ENCODE peak calls at places on chromosomes 1 and 21, in eight cellular contexts. E is astrocyte of the spinal cord, X is WERI-Rb-1, C is thoracic aorta, J is upper lobe of right lung, K is PC-9, G is bronchial epithelial cell, V is GM06990. N is an unnamed sample.

GRCh38 chr1:178864326-178864725 is 6.6 kb downstream of the ANGPTL1 start:
- DNase-seq in V (no peak), E (no peak), X (no peak), J (no peak), K (no peak), C (no peak), G (no peak), N (no peak)

GRCh38 chr1:21907079-21907418 is 30.1 kb downstream of the HSPG2 start:
- DNase-seq in E (no peak), C (no peak), X (no peak), K (no peak), G (no peak), V (no peak), J (no peak), N (no peak)

GRCh38 chr1:241007668-241008067 is 349.3 kb downstream of the RGS7 start:
- DNase-seq in J (peak; percentile 71), G (no peak), K (no peak), V (no peak), X (no peak), E (no peak), C (no peak), N (no peak)

GRCh38 chr1:19033926-19034680 is 77.6 kb upstream of the IFFO2 start:
- DNase-seq in C (no peak), E (peak; percentile 41), G (peak; percentile 97), X (no peak), V (no peak), J (peak; percentile 50), K (peak; percentile 66), N (no peak)

GRCh38 chr1:218584418-218585155 is 239.5 kb downstream of the TGFB2 start:
- DNase-seq in X (peak; percentile 11), V (no peak), G (peak; percentile 66), J (no peak), K (peak; percentile 17), C (no peak), E (peak; percentile 61), N (no peak)

GRCh38 chr1:21662426-21663250 is 6.5 kb downstream of the RAP1GAP start:
- DNase-seq in K (no peak), E (no peak), C (no peak), J (peak; percentile 32), V (no peak), X (no peak), G (no peak), N (no peak)

GRCh38 chr21:37780991-37781983 is 135.0 kb downstream of the KCNJ6 start:
- DNase-seq in G (no peak), K (no peak), J (no peak), X (no peak), C (no peak), E (no peak), V (no peak), N (no peak)

GRCh38 chr1:240612811-240613210 is 856 bp upstream of the GREM2 start:
- DNase-seq in J (no peak), V (no peak), G (no peak), K (no peak), C (no peak), E (no peak), X (no peak), N (no peak)

GRCh38 chr21:32132409-32132808 is 146.4 kb downstream of the MIS18A start:
- DNase-seq in J (no peak), K (no peak), C (no peak), E (no peak), V (no peak), G (no peak), X (no peak), N (no peak)

GRCh38 chr1:159141584-159142518 is 29.6 kb upstream of the CADM3 start:
- DNase-seq in J (no peak), C (no peak), V (no peak), X (no peak), E (peak; percentile 68), G (no peak), K (no peak), N (no peak)

GRCh38 chr1:106534612-106535011 is 521.9 kb upstream of the PRMT6 start:
- DNase-seq in G (peak; percentile 26), V (no peak), C (no peak), K (no peak), X (no peak), J (no peak), E (no peak), N (no peak)
- H3K4me3 ChIP-seq in G (no peak overlapping the region), V (no peak overlapping the region), C (no peak overlapping the region), K (no peak overlapping the region), X (no peak overlapping the region), J (no peak overlapping the region), E (no peak overlapping the region), N (no peak overlapping the region)

DNA sequence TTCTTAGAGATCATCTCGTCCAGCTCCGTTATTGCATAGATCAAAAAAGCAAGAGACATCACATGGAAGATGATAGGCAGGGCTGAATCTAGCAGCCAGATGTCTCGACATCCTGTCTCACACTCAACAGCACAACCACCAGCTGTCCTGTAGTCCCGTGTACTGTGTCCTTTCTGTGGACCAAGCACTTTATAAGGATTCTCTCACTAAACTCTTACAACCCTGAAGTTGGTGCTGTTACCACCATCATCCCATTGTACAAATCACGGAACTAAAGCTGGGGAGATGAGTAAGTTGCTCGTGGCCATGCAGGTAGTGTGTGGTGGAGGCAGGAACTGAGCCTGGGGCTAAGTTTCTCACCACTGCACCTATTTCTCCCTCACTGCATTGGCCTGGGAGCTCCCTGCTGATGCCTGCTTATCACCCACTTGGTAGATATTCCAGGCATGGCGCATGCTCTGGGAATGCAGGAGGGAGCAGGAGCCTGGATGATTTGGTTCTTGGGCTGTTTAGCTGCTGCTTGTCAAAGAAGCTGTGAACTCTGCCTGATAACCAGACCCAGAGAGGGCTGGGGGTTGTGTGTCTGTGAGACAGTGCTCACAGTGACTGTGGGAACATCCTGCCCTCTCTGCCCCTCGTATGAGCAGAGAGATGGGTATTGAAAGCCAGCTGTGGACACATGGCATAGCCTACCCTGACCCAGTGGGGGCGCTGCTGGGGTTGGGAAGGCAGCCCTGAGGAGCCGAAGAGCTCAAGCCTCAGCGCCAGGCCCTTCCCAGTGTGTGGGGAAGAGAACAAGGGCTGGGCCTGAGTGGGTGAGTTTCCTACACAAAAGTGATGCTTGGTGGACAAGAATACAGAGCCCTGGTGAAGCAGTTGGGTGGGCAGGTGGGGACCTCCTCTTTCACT is 13.6 kb downstream of the PPFIA4 start:
- DNase-seq in K (no peak), X (peak; percentile 89), J (no peak), E (no peak), G (no peak), C (no peak), V (no peak), N (no peak)
- TF ChIP-seq CTCF in K (peak; percentile 51), X (peak; percentile 94), J (no peak), E (peak; percentile 32), G (peak; percentile 31), C (no peak), V (peak; percentile 29), N (peak; percentile 4)

DNA sequence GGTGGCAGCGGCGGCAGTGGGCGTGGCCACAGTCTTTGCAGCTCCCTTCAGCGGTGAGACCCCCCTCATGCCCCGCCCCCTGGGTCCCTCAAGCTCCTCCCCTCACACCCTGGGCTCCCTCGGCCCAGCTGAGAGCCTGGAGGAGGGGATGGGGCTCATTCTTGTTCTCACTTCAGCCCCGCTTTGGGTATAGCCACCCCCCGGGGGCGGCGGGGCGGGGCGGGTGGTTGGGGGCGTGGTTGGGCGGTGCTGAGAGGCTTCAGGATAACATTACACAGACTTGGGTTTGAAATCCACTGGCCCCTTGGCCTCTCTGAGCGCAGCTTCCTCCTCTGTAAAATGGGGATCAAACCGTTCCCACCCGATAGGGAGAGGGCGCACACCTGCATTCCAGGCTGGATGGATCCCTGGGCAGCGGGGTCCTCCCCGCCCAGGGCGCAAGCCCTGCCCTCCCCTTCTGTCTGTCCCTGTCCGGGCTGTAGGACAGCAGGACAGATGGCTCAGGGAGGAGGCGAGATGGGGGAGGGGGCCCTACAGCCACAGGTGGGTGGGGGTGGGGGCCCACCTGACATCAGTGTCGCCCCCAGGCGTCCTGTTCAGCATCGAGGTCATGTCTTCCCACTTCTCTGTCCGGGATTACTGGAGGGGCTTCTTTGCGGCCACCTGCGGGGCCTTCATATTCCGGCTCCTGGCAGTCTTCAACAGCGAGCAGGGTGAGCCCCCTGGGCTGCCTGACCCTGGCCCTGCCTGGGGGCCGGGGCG is 5.1 kb downstream of the CLCNKA start:
- DNase-seq in X (no peak), E (peak; percentile 24), V (no peak), G (no peak), J (no peak), K (no peak), C (no peak), N (no peak)
- H3K4me3 ChIP-seq in X (no peak overlapping the region), E (no peak overlapping the region), V (no peak overlapping the region), G (no peak overlapping the region), J (peak overlapping the region; percentile 22), K (no peak overlapping the region), C (peak overlapping the region; percentile 46), N (no peak overlapping the region)

GRCh38 chr1:5889462-5889861 is 102.8 kb downstream of the NPHP4 start:
- DNase-seq in G (no peak), E (no peak), J (no peak), V (no peak), K (no peak), C (no peak), X (no peak), N (no peak)

GRCh38 chr1:5889901-5890300 is 102.3 kb downstream of the NPHP4 start:
- DNase-seq in G (no peak), J (no peak), X (no peak), V (no peak), K (no peak), C (no peak), E (no peak), N (no peak)

GRCh38 chr1:5887436-5888290 is 104.6 kb downstream of the NPHP4 start:
- DNase-seq in G (no peak), E (no peak), X (no peak), K (no peak), C (no peak), J (no peak), V (no peak), N (no peak)

GRCh38 chr1:5890346-5891106 is 101.7 kb downstream of the NPHP4 start:
- DNase-seq in C (no peak), J (no peak), X (no peak), K (no peak), V (no peak), E (no peak), G (no peak), N (no peak)

GRCh38 chr1:5888606-5889211 is 103.5 kb downstream of the NPHP4 start:
- DNase-seq in V (no peak), E (no peak), J (no peak), X (peak; percentile 59), G (no peak), K (no peak), C (no peak), N (no peak)
- TF ChIP-seq CTCF in V (no peak), E (peak; percentile 2), J (no peak), X (peak; percentile 57), G (no peak), K (no peak), C (no peak), N (no peak)

N was measured in HL-60.